ENCODE peak calls at places on chromosomes 13 and 19, in eight cellular contexts. One of them, this sample, is unnamed.

GRCh38 chr13:31538067-31539042 is 201.0 kb upstream of the RXFP2 start:
- DNase-seq in RWPE2: peak
- DNase-seq in GM20000: no peak
- DNase-seq in suprapubic skin: no peak
- DNase-seq in cardiac fibroblast: peak
- DNase-seq in lung: no peak
- DNase-seq in AG04450: no peak
- DNase-seq in progenitor cell of endocrine pancreas: no peak
- DNase-seq in this sample: no peak

GRCh38 chr13:43831088-43831487 is 44.3 kb upstream of the ENOX1 start:
- DNase-seq in RWPE2: no peak
- DNase-seq in AG04450: no peak
- DNase-seq in lung: no peak
- DNase-seq in progenitor cell of endocrine pancreas: no peak
- DNase-seq in cardiac fibroblast: peak
- DNase-seq in GM20000: no peak
- DNase-seq in suprapubic skin: no peak
- DNase-seq in this sample: no peak

GRCh38 chr13:82693607-82694006 is 1188.7 kb downstream of the SLITRK1 start:
- DNase-seq in GM20000: no peak
- DNase-seq in lung: no peak
- DNase-seq in AG04450: no peak
- DNase-seq in RWPE2: no peak
- DNase-seq in progenitor cell of endocrine pancreas: no peak
- DNase-seq in cardiac fibroblast: no peak
- DNase-seq in suprapubic skin: no peak
- DNase-seq in this sample: no peak

GRCh38 chr19:31983647-31984046 is 361.8 kb upstream of the ZNF507 start:
- DNase-seq in GM20000: no peak
- DNase-seq in AG04450: no peak
- DNase-seq in lung: no peak
- DNase-seq in cardiac fibroblast: no peak
- DNase-seq in RWPE2: no peak
- DNase-seq in progenitor cell of endocrine pancreas: no peak
- DNase-seq in suprapubic skin: no peak
- DNase-seq in this sample: no peak

GRCh38 chr13:34591801-34592454 is 350.1 kb upstream of the NBEA start:
- DNase-seq in progenitor cell of endocrine pancreas: no peak
- DNase-seq in suprapubic skin: no peak
- DNase-seq in cardiac fibroblast: no peak
- DNase-seq in RWPE2: no peak
- DNase-seq in AG04450: no peak
- DNase-seq in GM20000: no peak
- DNase-seq in lung: no peak
- DNase-seq in this sample: no peak

GRCh38 chr19:2775556-2776430 is 7.3 kb downstream of the SGTA start:
- DNase-seq in suprapubic skin: no peak
- DNase-seq in cardiac fibroblast: peak
- DNase-seq in GM20000: peak
- DNase-seq in RWPE2: no peak
- DNase-seq in lung: peak
- DNase-seq in progenitor cell of endocrine pancreas: no peak
- DNase-seq in AG04450: no peak
- DNase-seq in this sample: peak

GRCh38 chr19:20078696-20079095 is 896 bp downstream of the ZNF90 start:
- DNase-seq in cardiac fibroblast: peak
- DNase-seq in GM20000: no peak
- DNase-seq in lung: peak
- DNase-seq in AG04450: no peak
- DNase-seq in RWPE2: no peak
- DNase-seq in suprapubic skin: no peak
- DNase-seq in progenitor cell of endocrine pancreas: no peak
- DNase-seq in this sample: no peak

GRCh38 chr13:20198781-20199180 is 6.0 kb upstream of the GJB2 start:
- DNase-seq in suprapubic skin: no peak
- DNase-seq in GM20000: no peak
- DNase-seq in progenitor cell of endocrine pancreas: no peak
- DNase-seq in AG04450: no peak
- DNase-seq in cardiac fibroblast: no peak
- DNase-seq in lung: no peak
- DNase-seq in RWPE2: no peak
- DNase-seq in this sample: no peak

GRCh38 chr13:103236213-103236612 is 170.0 kb upstream of the SLC10A2 start:
- DNase-seq in AG04450: no peak
- DNase-seq in GM20000: no peak
- DNase-seq in cardiac fibroblast: peak
- DNase-seq in RWPE2: no peak
- DNase-seq in suprapubic skin: no peak
- DNase-seq in progenitor cell of endocrine pancreas: no peak
- DNase-seq in lung: no peak
- DNase-seq in this sample: no peak

GRCh38 chr19:19515764-19516519 is at the start of gene NDUFA13:
- DNase-seq in GM20000: peak
- DNase-seq in AG04450: peak
- DNase-seq in progenitor cell of endocrine pancreas: peak
- DNase-seq in lung: peak
- DNase-seq in cardiac fibroblast: peak
- DNase-seq in RWPE2: peak
- DNase-seq in suprapubic skin: peak
- DNase-seq in this sample: peak

GRCh38 chr19:642755-643727 is 3.4 kb downstream of the FGF22 start:
- DNase-seq in suprapubic skin: no peak
- DNase-seq in GM20000: no peak
- DNase-seq in RWPE2: no peak
- DNase-seq in lung: no peak
- DNase-seq in progenitor cell of endocrine pancreas: no peak
- DNase-seq in AG04450: no peak
- DNase-seq in cardiac fibroblast: no peak
- DNase-seq in this sample: no peak

GRCh38 chr19:13012690-13013608 is 17.7 kb downstream of the NFIX start:
- DNase-seq in cardiac fibroblast: peak
- DNase-seq in progenitor cell of endocrine pancreas: no peak
- DNase-seq in AG04450: no peak
- DNase-seq in lung: no peak
- DNase-seq in RWPE2: no peak
- DNase-seq in GM20000: peak
- DNase-seq in suprapubic skin: no peak
- DNase-seq in this sample: peak

GRCh38 chr19:13010038-13010991 is 15.0 kb downstream of the NFIX start:
- DNase-seq in suprapubic skin: no peak
- DNase-seq in RWPE2: no peak
- DNase-seq in progenitor cell of endocrine pancreas: no peak
- DNase-seq in lung: no peak
- DNase-seq in cardiac fibroblast: no peak
- DNase-seq in GM20000: peak
- DNase-seq in AG04450: no peak
- DNase-seq in this sample: no peak

GRCh38 chr19:13012390-13012689 is 17.1 kb downstream of the NFIX start:
- DNase-seq in cardiac fibroblast: no peak
- DNase-seq in RWPE2: no peak
- DNase-seq in AG04450: no peak
- DNase-seq in suprapubic skin: no peak
- DNase-seq in progenitor cell of endocrine pancreas: no peak
- DNase-seq in lung: no peak
- DNase-seq in GM20000: no peak
- DNase-seq in this sample: no peak

GRCh38 chr19:13010992-13011652 is 15.8 kb downstream of the NFIX start:
- DNase-seq in progenitor cell of endocrine pancreas: no peak
- DNase-seq in lung: no peak
- DNase-seq in GM20000: no peak
- DNase-seq in RWPE2: no peak
- DNase-seq in cardiac fibroblast: no peak
- DNase-seq in AG04450: no peak
- DNase-seq in suprapubic skin: no peak
- DNase-seq in this sample: no peak

GRCh38 chr19:13011653-13012389 is 16.5 kb downstream of the NFIX start:
- DNase-seq in RWPE2: no peak
- DNase-seq in AG04450: no peak
- DNase-seq in lung: no peak
- DNase-seq in progenitor cell of endocrine pancreas: no peak
- DNase-seq in cardiac fibroblast: no peak
- DNase-seq in suprapubic skin: no peak
- DNase-seq in GM20000: peak
- DNase-seq in this sample: no peak
- TF ChIP-seq CTCF in RWPE2: no peak
- TF ChIP-seq CTCF in AG04450: no peak
- TF ChIP-seq CTCF in lung: no peak
- TF ChIP-seq CTCF in progenitor cell of endocrine pancreas: no peak
- TF ChIP-seq CTCF in cardiac fibroblast: no peak
- TF ChIP-seq CTCF in suprapubic skin: no peak
- TF ChIP-seq CTCF in GM20000: no peak
- TF ChIP-seq CTCF in this sample: no peak

DNA sequence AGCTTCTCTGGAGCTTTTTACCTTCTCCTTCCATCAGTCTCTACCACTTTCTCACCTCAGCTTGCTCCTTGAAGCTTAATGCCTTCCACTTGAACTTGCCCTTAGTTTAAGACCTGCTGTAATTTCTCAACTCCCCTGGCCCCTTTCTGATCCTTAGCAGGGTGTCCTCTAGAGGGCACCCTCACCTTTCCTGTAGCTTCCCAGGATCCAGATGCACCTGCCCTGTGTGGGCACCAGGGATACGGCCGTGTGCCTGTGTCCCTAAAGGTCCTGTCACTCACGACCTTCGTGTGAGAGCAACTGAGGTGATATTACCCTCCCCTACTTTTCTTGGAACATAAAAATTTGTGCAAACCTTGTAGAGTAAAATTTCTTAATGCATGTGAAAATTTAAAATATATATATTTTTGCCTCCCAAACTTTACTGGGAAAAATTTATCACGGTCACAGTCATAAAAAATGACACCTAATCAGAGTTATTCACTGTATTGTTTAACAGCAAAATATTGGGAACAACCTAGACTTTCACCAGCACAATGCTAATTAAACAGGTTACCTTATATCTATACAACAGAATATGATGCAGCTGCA is 46.4 kb downstream of the PSG3 start:
- DNase-seq in lung: no peak
- DNase-seq in suprapubic skin: no peak
- DNase-seq in GM20000: peak
- DNase-seq in AG04450: peak
- DNase-seq in progenitor cell of endocrine pancreas: no peak
- DNase-seq in RWPE2: no peak
- DNase-seq in cardiac fibroblast: peak
- DNase-seq in this sample: peak
- TF ChIP-seq CTCF in lung: no peak
- TF ChIP-seq CTCF in suprapubic skin: no peak
- TF ChIP-seq CTCF in GM20000: peak
- TF ChIP-seq CTCF in AG04450: peak
- TF ChIP-seq CTCF in progenitor cell of endocrine pancreas: no peak
- TF ChIP-seq CTCF in RWPE2: peak
- TF ChIP-seq CTCF in cardiac fibroblast: peak
- TF ChIP-seq CTCF in this sample: peak

GRCh38 chr13:54184576-54184975 is 1156.0 kb downstream of the OLFM4 start:
- DNase-seq in AG04450: no peak
- DNase-seq in GM20000: no peak
- DNase-seq in progenitor cell of endocrine pancreas: no peak
- DNase-seq in RWPE2: no peak
- DNase-seq in suprapubic skin: no peak
- DNase-seq in lung: no peak
- DNase-seq in cardiac fibroblast: no peak
- DNase-seq in this sample: no peak

GRCh38 chr13:54183728-54184127 is 1155.1 kb downstream of the OLFM4 start:
- DNase-seq in GM20000: no peak
- DNase-seq in progenitor cell of endocrine pancreas: no peak
- DNase-seq in cardiac fibroblast: no peak
- DNase-seq in suprapubic skin: no peak
- DNase-seq in AG04450: no peak
- DNase-seq in lung: no peak
- DNase-seq in RWPE2: no peak
- DNase-seq in this sample: no peak

GRCh38 chr13:54185101-54185500 is 1156.5 kb downstream of the OLFM4 start:
- DNase-seq in RWPE2: no peak
- DNase-seq in suprapubic skin: no peak
- DNase-seq in AG04450: no peak
- DNase-seq in progenitor cell of endocrine pancreas: no peak
- DNase-seq in GM20000: no peak
- DNase-seq in lung: no peak
- DNase-seq in cardiac fibroblast: no peak
- DNase-seq in this sample: no peak

GRCh38 chr13:54187461-54187860 is 1158.8 kb downstream of the OLFM4 start:
- DNase-seq in cardiac fibroblast: no peak
- DNase-seq in progenitor cell of endocrine pancreas: no peak
- DNase-seq in lung: no peak
- DNase-seq in AG04450: no peak
- DNase-seq in GM20000: no peak
- DNase-seq in suprapubic skin: no peak
- DNase-seq in RWPE2: no peak
- DNase-seq in this sample: no peak

DNA sequence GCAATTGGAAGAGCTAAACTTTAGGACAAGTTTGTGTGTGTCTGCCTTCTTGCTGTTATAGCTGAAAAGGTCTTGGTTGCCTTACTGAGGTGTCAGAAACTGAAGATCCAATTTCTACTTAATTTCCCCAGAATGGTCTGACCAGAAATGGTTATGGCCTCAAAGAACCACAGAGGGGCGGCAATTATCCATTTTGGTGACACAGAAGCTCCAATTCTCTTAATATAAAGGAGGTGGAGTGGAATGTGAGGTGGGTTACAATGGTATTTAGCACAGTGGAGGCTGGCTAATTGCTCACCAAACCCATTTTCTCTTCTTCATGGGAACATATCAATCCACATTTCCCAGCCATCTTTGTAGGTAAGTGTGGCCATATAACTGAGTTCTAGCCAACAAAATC is 1157.2 kb downstream of the OLFM4 start:
- DNase-seq in RWPE2: no peak
- DNase-seq in lung: no peak
- DNase-seq in cardiac fibroblast: no peak
- DNase-seq in GM20000: no peak
- DNase-seq in AG04450: no peak
- DNase-seq in suprapubic skin: no peak
- DNase-seq in progenitor cell of endocrine pancreas: no peak
- DNase-seq in this sample: no peak
- TF ChIP-seq CTCF in RWPE2: peak
- TF ChIP-seq CTCF in lung: no peak
- TF ChIP-seq CTCF in cardiac fibroblast: no peak
- TF ChIP-seq CTCF in GM20000: no peak
- TF ChIP-seq CTCF in AG04450: no peak
- TF ChIP-seq CTCF in suprapubic skin: no peak
- TF ChIP-seq CTCF in progenitor cell of endocrine pancreas: peak
- TF ChIP-seq CTCF in this sample: no peak

DNA sequence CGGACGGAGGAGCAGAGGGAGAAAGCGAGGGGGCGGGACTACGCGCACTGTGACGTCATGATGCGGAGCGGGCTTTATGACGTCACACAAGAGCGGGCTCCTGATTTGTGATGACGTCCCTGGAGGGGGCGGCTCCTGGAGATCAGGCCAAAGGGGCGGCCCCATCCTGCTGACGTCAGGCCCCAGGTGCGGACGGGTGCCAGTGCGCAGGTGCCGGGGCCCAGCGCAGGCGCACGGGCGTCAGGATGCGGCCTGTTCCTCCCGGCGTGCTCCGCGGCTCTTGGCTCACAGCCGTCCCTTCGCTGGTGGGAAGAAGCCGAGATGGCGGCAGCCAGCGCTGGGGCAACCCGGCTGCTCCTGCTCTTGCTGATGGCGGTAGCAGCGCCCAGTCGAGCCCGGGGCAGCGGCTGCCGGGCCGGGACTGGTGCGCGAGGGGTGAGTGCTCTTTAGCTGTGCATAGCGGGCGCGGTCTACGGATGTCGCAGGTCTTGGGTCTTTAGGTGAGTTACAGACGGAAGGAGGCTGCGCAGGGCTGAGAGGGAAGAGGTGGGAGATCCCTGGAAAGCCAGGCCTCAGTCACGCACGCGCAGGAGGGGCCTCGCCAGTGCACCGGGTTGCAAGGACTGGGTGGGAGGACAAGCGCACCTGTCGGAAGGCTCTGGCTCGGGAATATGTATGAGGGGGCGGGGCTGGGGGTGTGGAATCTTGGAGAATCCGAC is at the start of the genes EMC10 and GARIN5A:
- DNase-seq in cardiac fibroblast: peak
- DNase-seq in GM20000: peak
- DNase-seq in AG04450: peak
- DNase-seq in suprapubic skin: peak
- DNase-seq in lung: peak
- DNase-seq in RWPE2: peak
- DNase-seq in progenitor cell of endocrine pancreas: peak
- DNase-seq in this sample: peak
- TF ChIP-seq CTCF in cardiac fibroblast: no peak
- TF ChIP-seq CTCF in GM20000: no peak
- TF ChIP-seq CTCF in AG04450: no peak
- TF ChIP-seq CTCF in suprapubic skin: no peak
- TF ChIP-seq CTCF in lung: no peak
- TF ChIP-seq CTCF in RWPE2: no peak
- TF ChIP-seq CTCF in progenitor cell of endocrine pancreas: no peak
- TF ChIP-seq CTCF in this sample: no peak